ENCODE peak calls at places on chromosomes 2 and 18, in six cellular contexts. L, X, K, F, P and M are unnamed samples.

GRCh38 chr2:227407601-227408089 is 19.9 kb upstream of the SCYGR1 start:
- DNase-seq in L (peak), X (no peak), K (no peak), F (no peak), P (no peak), M (peak)

GRCh38 chr2:57510704-57511103 is 535.9 kb upstream of the VRK2 start:
- DNase-seq in L (no peak), X (no peak), K (no peak), F (no peak), P (no peak), M (no peak)

GRCh38 chr2:85604568-85605339 is 2.3 kb upstream of the TMEM150A start:
- DNase-seq in L (peak), X (no peak), K (no peak), F (no peak), P (no peak), M (no peak)

GRCh38 chr2:38215993-38216392 is 140.0 kb upstream of the CYP1B1 start:
- DNase-seq in L (peak), X (no peak), K (no peak), F (no peak), P (no peak), M (no peak)

GRCh38 chr2:222982909-222983265 is 69.1 kb upstream of the KCNE4 start:
- DNase-seq in L (no peak), X (no peak), K (no peak), F (no peak), P (no peak), M (no peak)

GRCh38 chr2:30346475-30347169 is 100.4 kb upstream of the LCLAT1 start:
- DNase-seq in L (no peak), X (peak), K (no peak), F (no peak), P (no peak), M (no peak)

GRCh38 chr18:48656582-48656981 is 117.8 kb downstream of the CTIF start:
- DNase-seq in L (peak), X (no peak), K (no peak), F (no peak), P (no peak), M (no peak)

GRCh38 chr2:180208841-180209240 is 201.7 kb upstream of the CWC22 start:
- DNase-seq in L (peak), X (no peak), K (no peak), F (peak), P (no peak), M (no peak)

GRCh38 chr2:197339496-197340220 is 29.1 kb upstream of the ANKRD44 start:
- DNase-seq in L (no peak), X (no peak), K (no peak), F (no peak), P (no peak), M (no peak)

GRCh38 chr18:36628435-36629094 is 200.2 kb downstream of the TPGS2 start:
- DNase-seq in L (peak), X (no peak), K (no peak), F (no peak), P (no peak), M (no peak)

GRCh38 chr2:102142829-102143449 is 393 bp downstream of the IL1R1 start:
- DNase-seq in L (peak), X (no peak), K (no peak), F (no peak), P (no peak), M (peak)

GRCh38 chr2:147712051-147712450 is 132.8 kb upstream of the ACVR2A start:
- DNase-seq in L (peak), X (no peak), K (no peak), F (no peak), P (no peak), M (no peak)

GRCh38 chr2:29010946-29011649 is 30.0 kb downstream of the TOGARAM2 start:
- DNase-seq in L (no peak), X (no peak), K (no peak), F (no peak), P (no peak), M (no peak)

GRCh38 chr2:12008425-12009061 is 262.1 kb downstream of the LPIN1 start:
- DNase-seq in L (peak), X (no peak), K (no peak), F (peak), P (no peak), M (peak)

GRCh38 chr2:222655406-222655747 is 515 bp downstream of the FARSB start:
- DNase-seq in L (peak), X (no peak), K (peak), F (peak), P (no peak), M (peak)

GRCh38 chr2:122251153-122251552 is 495.7 kb downstream of the TSN start:
- DNase-seq in L (peak), X (no peak), K (no peak), F (no peak), P (no peak), M (no peak)

GRCh38 chr2:115075800-115076199 is 633.4 kb downstream of the DPP10 start:
- DNase-seq in L (no peak), X (no peak), K (no peak), F (no peak), P (no peak), M (no peak)

GRCh38 chr2:64017811-64018714 is 1.2 kb downstream of the VPS54 start:
- DNase-seq in L (peak), X (no peak), K (peak), F (peak), P (peak), M (no peak)

GRCh38 chr2:179936654-179937053 is 70.4 kb downstream of the CWC22 start:
- DNase-seq in L (no peak), X (no peak), K (peak), F (peak), P (no peak), M (no peak)

GRCh38 chr2:64978514-64979268 is 10.5 kb upstream of the SLC1A4 start:
- DNase-seq in L (peak), X (no peak), K (no peak), F (peak), P (no peak), M (peak)

GRCh38 chr2:106995560-106995959 is 109.6 kb upstream of the ST6GAL2 start:
- DNase-seq in L (peak), X (no peak), K (no peak), F (no peak), P (no peak), M (no peak)

GRCh38 chr2:217070043-217070430 is 210.2 kb upstream of the TNP1 start:
- DNase-seq in L (no peak), X (no peak), K (no peak), F (no peak), P (no peak), M (no peak)

GRCh38 chr2:207683879-207684627 is 27.4 kb upstream of the CCNYL1 start:
- DNase-seq in L (peak), X (no peak), K (peak), F (peak), P (peak), M (peak)